ENCODE peak calls at places on chromosomes 12 and 14, in six cellular contexts. One of them, this sample, is unnamed.

GRCh38 chr12:54040648-54041047 is 7.8 kb downstream of the HOXC5 start:
- DNase-seq in PC-3: no peak
- DNase-seq in retinal pigment epithelial cell: no peak
- DNase-seq in mucosa of descending colon: no peak
- DNase-seq in stomach: no peak
- DNase-seq in cardiac fibroblast: no peak
- DNase-seq in this sample: no peak

GRCh38 chr12:62760779-62761178 is 174.2 kb downstream of the PPM1H start:
- DNase-seq in PC-3: no peak
- DNase-seq in retinal pigment epithelial cell: no peak
- DNase-seq in mucosa of descending colon: no peak
- DNase-seq in stomach: no peak
- DNase-seq in cardiac fibroblast: peak
- DNase-seq in this sample: no peak

GRCh38 chr14:66662374-66662773 is 154.4 kb downstream of the GPHN start:
- DNase-seq in PC-3: peak
- DNase-seq in retinal pigment epithelial cell: no peak
- DNase-seq in mucosa of descending colon: no peak
- DNase-seq in stomach: no peak
- DNase-seq in cardiac fibroblast: peak
- DNase-seq in this sample: peak

GRCh38 chr14:68724914-68725313 is 68.0 kb downstream of the ZFP36L1 start:
- DNase-seq in PC-3: no peak
- DNase-seq in retinal pigment epithelial cell: no peak
- DNase-seq in mucosa of descending colon: no peak
- DNase-seq in stomach: no peak
- DNase-seq in cardiac fibroblast: no peak
- DNase-seq in this sample: no peak

GRCh38 chr12:55720894-55721444 is 776 bp downstream of the RDH5 start:
- DNase-seq in PC-3: peak
- DNase-seq in retinal pigment epithelial cell: no peak
- DNase-seq in mucosa of descending colon: peak
- DNase-seq in stomach: peak
- DNase-seq in cardiac fibroblast: peak
- DNase-seq in this sample: peak

GRCh38 chr12:8661751-8662150 is 875 bp downstream of the MFAP5 start:
- DNase-seq in PC-3: no peak
- DNase-seq in retinal pigment epithelial cell: no peak
- DNase-seq in mucosa of descending colon: no peak
- DNase-seq in stomach: no peak
- DNase-seq in cardiac fibroblast: no peak
- DNase-seq in this sample: no peak

GRCh38 chr14:22131749-22132476 is 457.1 kb downstream of the DAD1 start:
- DNase-seq in PC-3: peak
- DNase-seq in retinal pigment epithelial cell: no peak
- DNase-seq in mucosa of descending colon: no peak
- DNase-seq in stomach: no peak
- DNase-seq in cardiac fibroblast: no peak
- DNase-seq in this sample: peak

GRCh38 chr12:70366581-70367267 is 634 bp downstream of the KCNMB4 start:
- DNase-seq in PC-3: peak
- DNase-seq in retinal pigment epithelial cell: no peak
- DNase-seq in mucosa of descending colon: peak
- DNase-seq in stomach: peak
- DNase-seq in cardiac fibroblast: peak
- DNase-seq in this sample: peak

GRCh38 chr12:123270380-123271181 is 1.1 kb downstream of the CDK2AP1 start:
- DNase-seq in PC-3: no peak
- DNase-seq in retinal pigment epithelial cell: no peak
- DNase-seq in mucosa of descending colon: peak
- DNase-seq in stomach: no peak
- DNase-seq in cardiac fibroblast: peak
- DNase-seq in this sample: peak

GRCh38 chr12:27148791-27149190 is 66.4 kb upstream of the C12orf71 start:
- DNase-seq in PC-3: no peak
- DNase-seq in retinal pigment epithelial cell: no peak
- DNase-seq in mucosa of descending colon: no peak
- DNase-seq in stomach: no peak
- DNase-seq in cardiac fibroblast: no peak
- DNase-seq in this sample: no peak

GRCh38 chr12:61362037-61362436 is 898.2 kb upstream of the USP15 start:
- DNase-seq in PC-3: no peak
- DNase-seq in retinal pigment epithelial cell: no peak
- DNase-seq in mucosa of descending colon: no peak
- DNase-seq in stomach: no peak
- DNase-seq in cardiac fibroblast: no peak
- DNase-seq in this sample: no peak

GRCh38 chr12:61365001-61365400 is 895.2 kb upstream of the USP15 start:
- DNase-seq in PC-3: no peak
- DNase-seq in retinal pigment epithelial cell: no peak
- DNase-seq in mucosa of descending colon: no peak
- DNase-seq in stomach: no peak
- DNase-seq in cardiac fibroblast: no peak
- DNase-seq in this sample: no peak

DNA sequence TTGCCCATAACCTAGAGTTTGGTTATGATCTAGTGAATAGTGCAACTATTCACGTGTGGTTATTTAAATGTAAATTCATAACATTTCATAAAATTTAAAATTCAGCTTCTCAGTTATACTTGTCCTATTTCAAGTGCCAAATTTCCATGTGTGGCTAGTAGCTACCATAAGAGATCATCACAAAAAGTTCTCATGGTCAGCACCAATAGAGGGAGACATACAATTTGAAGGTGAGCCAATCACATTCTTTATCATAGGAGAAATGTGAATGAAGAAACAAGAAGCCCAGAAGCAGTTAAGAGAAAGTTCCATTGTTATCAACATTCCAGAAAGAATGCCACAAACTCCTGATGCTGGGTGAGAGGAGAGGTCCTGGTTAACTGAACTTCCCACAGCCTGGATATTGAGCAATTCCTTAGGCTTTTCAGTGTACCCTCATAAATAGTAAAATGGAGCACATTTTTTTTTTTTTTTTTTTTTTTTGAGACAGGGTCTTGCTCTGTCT is 892.9 kb upstream of the USP15 start:
- DNase-seq in PC-3: peak
- DNase-seq in retinal pigment epithelial cell: no peak
- DNase-seq in mucosa of descending colon: no peak
- DNase-seq in stomach: no peak
- DNase-seq in cardiac fibroblast: no peak
- DNase-seq in this sample: peak
- TF ChIP-seq CTCF in PC-3: peak
- TF ChIP-seq CTCF in retinal pigment epithelial cell: no peak
- TF ChIP-seq CTCF in mucosa of descending colon: no peak
- TF ChIP-seq CTCF in stomach: no peak
- TF ChIP-seq CTCF in cardiac fibroblast: no peak
- TF ChIP-seq CTCF in this sample: peak

GRCh38 chr12:116465892-116466291 is 93.3 kb upstream of the MAP1LC3B2 start:
- DNase-seq in PC-3: no peak
- DNase-seq in retinal pigment epithelial cell: no peak
- DNase-seq in mucosa of descending colon: no peak
- DNase-seq in stomach: no peak
- DNase-seq in cardiac fibroblast: no peak
- DNase-seq in this sample: no peak
- H3K4me3 ChIP-seq in PC-3: no peak
- H3K4me3 ChIP-seq in retinal pigment epithelial cell: no peak
- H3K4me3 ChIP-seq in mucosa of descending colon: no peak
- H3K4me3 ChIP-seq in stomach: no peak
- H3K4me3 ChIP-seq in cardiac fibroblast: no peak
- H3K4me3 ChIP-seq in this sample: no peak

DNA sequence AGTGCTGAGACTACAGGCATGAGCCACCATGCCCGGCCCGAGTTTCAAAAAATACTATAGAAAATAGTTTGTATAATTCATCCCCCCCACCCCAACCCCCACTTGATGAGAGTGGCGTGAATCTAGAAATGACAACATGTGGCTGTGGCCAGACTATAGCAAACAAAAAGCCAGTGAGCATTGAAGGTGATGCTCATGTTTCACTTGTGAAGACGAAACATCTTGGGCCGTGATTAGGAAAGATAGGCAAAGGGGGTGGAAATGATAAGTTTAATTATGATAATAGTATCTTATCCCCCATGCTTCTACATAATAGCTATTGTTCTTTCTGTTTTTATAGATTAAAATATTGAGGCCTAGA is 8.5 kb downstream of the BORCS5 start:
- DNase-seq in PC-3: no peak
- DNase-seq in retinal pigment epithelial cell: no peak
- DNase-seq in mucosa of descending colon: no peak
- DNase-seq in stomach: no peak
- DNase-seq in cardiac fibroblast: no peak
- DNase-seq in this sample: no peak
- TF ChIP-seq CTCF in PC-3: no peak
- TF ChIP-seq CTCF in retinal pigment epithelial cell: no peak
- TF ChIP-seq CTCF in mucosa of descending colon: no peak
- TF ChIP-seq CTCF in stomach: no peak
- TF ChIP-seq CTCF in cardiac fibroblast: no peak
- TF ChIP-seq CTCF in this sample: no peak

DNA sequence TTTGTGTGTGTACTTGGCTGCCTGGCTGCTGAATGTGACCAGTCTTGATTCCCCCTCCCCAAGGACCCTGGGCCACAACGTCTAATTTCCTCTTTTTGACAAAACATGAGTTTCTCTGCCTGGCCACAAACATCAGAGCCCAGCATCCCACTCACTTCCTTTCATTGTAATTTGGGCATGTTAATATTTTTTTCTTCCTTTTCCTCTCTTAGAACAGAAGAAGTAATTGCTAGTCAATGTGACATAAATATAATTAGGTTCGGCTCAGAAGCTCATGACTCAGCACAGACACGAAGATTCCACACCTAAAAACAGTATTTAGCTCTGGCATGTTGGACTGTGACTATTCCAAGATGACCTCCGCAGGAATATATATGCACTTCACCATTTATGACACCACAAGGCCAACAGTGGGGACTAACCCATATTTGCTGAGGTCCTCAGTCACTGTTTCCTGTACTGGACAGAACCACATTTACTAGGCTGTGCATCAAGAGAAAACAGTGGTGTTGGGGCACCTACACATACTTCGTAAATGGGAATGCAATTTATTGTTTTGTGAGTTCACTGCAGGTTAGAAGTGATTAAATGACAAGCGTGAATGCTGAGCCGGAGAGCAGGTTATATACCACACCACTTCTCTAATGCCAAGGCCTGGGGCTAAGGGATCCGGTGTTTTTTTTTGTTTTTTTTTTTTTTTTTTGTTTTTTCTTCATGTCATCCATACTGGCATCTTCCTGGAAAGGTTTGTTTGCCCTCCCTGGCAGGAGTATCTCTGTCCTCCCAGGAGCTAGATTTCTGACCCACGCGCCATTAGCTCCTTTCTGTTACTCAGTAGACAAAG is 4.2 kb downstream of the GSG1 start:
- DNase-seq in PC-3: peak
- DNase-seq in retinal pigment epithelial cell: no peak
- DNase-seq in mucosa of descending colon: no peak
- DNase-seq in stomach: no peak
- DNase-seq in cardiac fibroblast: peak
- DNase-seq in this sample: peak
- H3K4me3 ChIP-seq in PC-3: peak
- H3K4me3 ChIP-seq in retinal pigment epithelial cell: no peak
- H3K4me3 ChIP-seq in mucosa of descending colon: no peak
- H3K4me3 ChIP-seq in stomach: no peak
- H3K4me3 ChIP-seq in cardiac fibroblast: no peak
- H3K4me3 ChIP-seq in this sample: no peak

GRCh38 chr12:3677609-3678008 is 75.3 kb downstream of the CRACR2A start:
- DNase-seq in PC-3: no peak
- DNase-seq in retinal pigment epithelial cell: no peak
- DNase-seq in mucosa of descending colon: no peak
- DNase-seq in stomach: no peak
- DNase-seq in cardiac fibroblast: no peak
- DNase-seq in this sample: no peak

GRCh38 chr12:3681595-3681921 is 71.4 kb downstream of the CRACR2A start:
- DNase-seq in PC-3: no peak
- DNase-seq in retinal pigment epithelial cell: no peak
- DNase-seq in mucosa of descending colon: no peak
- DNase-seq in stomach: no peak
- DNase-seq in cardiac fibroblast: no peak
- DNase-seq in this sample: no peak

GRCh38 chr12:3683670-3684069 is 69.2 kb downstream of the CRACR2A start:
- DNase-seq in PC-3: peak
- DNase-seq in retinal pigment epithelial cell: no peak
- DNase-seq in mucosa of descending colon: no peak
- DNase-seq in stomach: no peak
- DNase-seq in cardiac fibroblast: peak
- DNase-seq in this sample: peak

GRCh38 chr12:3679831-3680230 is 73.1 kb downstream of the CRACR2A start:
- DNase-seq in PC-3: no peak
- DNase-seq in retinal pigment epithelial cell: no peak
- DNase-seq in mucosa of descending colon: no peak
- DNase-seq in stomach: no peak
- DNase-seq in cardiac fibroblast: no peak
- DNase-seq in this sample: no peak

GRCh38 chr12:3680919-3681594 is 71.9 kb downstream of the CRACR2A start:
- DNase-seq in PC-3: peak
- DNase-seq in retinal pigment epithelial cell: no peak
- DNase-seq in mucosa of descending colon: peak
- DNase-seq in stomach: peak
- DNase-seq in cardiac fibroblast: peak
- DNase-seq in this sample: peak
- TF ChIP-seq CTCF in PC-3: no peak
- TF ChIP-seq CTCF in retinal pigment epithelial cell: peak
- TF ChIP-seq CTCF in mucosa of descending colon: no peak
- TF ChIP-seq CTCF in stomach: no peak
- TF ChIP-seq CTCF in cardiac fibroblast: peak
- TF ChIP-seq CTCF in this sample: peak

GRCh38 chr14:69770559-69770958 is 3.6 kb downstream of the SRSF5 start:
- DNase-seq in PC-3: no peak
- DNase-seq in retinal pigment epithelial cell: no peak
- DNase-seq in mucosa of descending colon: no peak
- DNase-seq in stomach: no peak
- DNase-seq in cardiac fibroblast: no peak
- DNase-seq in this sample: no peak

GRCh38 chr14:69767369-69767999 is 542 bp downstream of the SRSF5 start:
- DNase-seq in PC-3: peak
- DNase-seq in retinal pigment epithelial cell: peak
- DNase-seq in mucosa of descending colon: peak
- DNase-seq in stomach: peak
- DNase-seq in cardiac fibroblast: peak
- DNase-seq in this sample: peak

GRCh38 chr14:69769623-69770022 is 2.7 kb downstream of the SRSF5 start:
- DNase-seq in PC-3: no peak
- DNase-seq in retinal pigment epithelial cell: no peak
- DNase-seq in mucosa of descending colon: no peak
- DNase-seq in stomach: no peak
- DNase-seq in cardiac fibroblast: no peak
- DNase-seq in this sample: no peak

GRCh38 chr14:69766984-69767368 is at the start of gene SRSF5:
- DNase-seq in PC-3: peak
- DNase-seq in retinal pigment epithelial cell: peak
- DNase-seq in mucosa of descending colon: peak
- DNase-seq in stomach: peak
- DNase-seq in cardiac fibroblast: peak
- DNase-seq in this sample: peak

DNA sequence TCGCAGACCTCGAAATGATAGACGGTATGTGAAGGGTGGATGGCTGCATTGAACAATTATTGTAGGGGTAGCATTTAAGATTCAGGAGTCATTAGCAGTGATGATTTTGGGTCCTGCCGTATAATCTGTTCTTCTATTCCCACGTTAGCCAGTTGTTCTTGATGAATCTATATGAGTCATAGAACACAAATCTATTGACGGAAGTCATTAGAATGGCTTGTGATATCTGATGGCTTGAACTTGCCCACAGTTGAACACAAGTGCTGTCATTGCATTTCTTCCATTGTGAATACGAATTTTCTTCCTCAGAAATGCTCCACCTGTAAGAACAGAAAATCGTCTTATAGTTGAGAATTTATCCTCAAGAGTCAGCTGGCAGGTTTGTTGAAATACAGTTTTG is 1.9 kb downstream of the SRSF5 start:
- DNase-seq in PC-3: peak
- DNase-seq in retinal pigment epithelial cell: no peak
- DNase-seq in mucosa of descending colon: no peak
- DNase-seq in stomach: no peak
- DNase-seq in cardiac fibroblast: no peak
- DNase-seq in this sample: peak
- H3K4me3 ChIP-seq in PC-3: peak
- H3K4me3 ChIP-seq in retinal pigment epithelial cell: peak
- H3K4me3 ChIP-seq in mucosa of descending colon: no peak
- H3K4me3 ChIP-seq in stomach: peak
- H3K4me3 ChIP-seq in cardiac fibroblast: peak
- H3K4me3 ChIP-seq in this sample: peak